ENCODE peak calls at places on chromosomes 3 and 15, in six cellular contexts. E is KBM-7, P is NCI-H1105, O is glutamatergic neuron, H is HFFc6, A is astrocyte of the spinal cord. J is an unnamed sample.
A peak's percentile ranks its signal among the peaks of the same experiment; 100 is the strongest.

GRCh38 chr15:57432141-57432701 is 55.9 kb downstream of the CGNL1 start:
- DNase-seq in E (no peak), P (peak; percentile 87), O (no peak), H (no peak), A (no peak), J (peak; percentile 6)

GRCh38 chr3:54188176-54188791 is 65.9 kb downstream of the CACNA2D3 start:
- DNase-seq in E (peak; percentile 45), P (no peak), O (no peak), H (peak; percentile 19), A (peak; percentile 34), J (peak; percentile 7)

GRCh38 chr3:129625071-129625874 is 18.8 kb upstream of the PLXND1 start:
- DNase-seq in E (peak; percentile 59), P (no peak), O (peak; percentile 27), H (no peak), A (no peak), J (no peak)

GRCh38 chr3:63824309-63824708 is 5.2 kb downstream of the C3orf49 start:
- DNase-seq in E (no peak), P (no peak), O (no peak), H (peak; percentile 57), A (peak; percentile 81), J (peak; percentile 74)

GRCh38 chr3:57605683-57606082 is 8.5 kb upstream of the ARF4 start:
- DNase-seq in E (no peak), P (no peak), O (no peak), H (no peak), A (no peak), J (no peak)

GRCh38 chr15:97966924-97967620 is 6.6 kb downstream of the ARRDC4 start:
- DNase-seq in E (no peak), P (no peak), O (no peak), H (no peak), A (no peak), J (peak; percentile 16)

GRCh38 chr15:91429973-91430372 is 329.9 kb downstream of the SV2B start:
- DNase-seq in E (no peak), P (no peak), O (no peak), H (no peak), A (no peak), J (no peak)

GRCh38 chr3:28667646-28668376 is 319.2 kb upstream of the AZI2 start:
- DNase-seq in E (peak; percentile 68), P (peak; percentile 7), O (peak; percentile 76), H (peak; percentile 44), A (peak; percentile 61), J (peak; percentile 25)

GRCh38 chr3:141237701-141238521 is 6.3 kb downstream of the PXYLP1 start:
- DNase-seq in E (no peak), P (peak; percentile 94), O (no peak), H (no peak), A (peak; percentile 26), J (no peak)

GRCh38 chr15:58966698-58967097 is 20.8 kb upstream of the RNF111 start:
- DNase-seq in E (no peak), P (no peak), O (no peak), H (peak; percentile 42), A (no peak), J (peak; percentile 45)

GRCh38 chr15:93057618-93058017 is 31.4 kb downstream of the RGMA start:
- DNase-seq in E (no peak), P (no peak), O (no peak), H (no peak), A (no peak), J (no peak)

GRCh38 chr3:69326821-69327433 is 59.0 kb downstream of the FRMD4B start:
- DNase-seq in E (peak; percentile 60), P (no peak), O (no peak), H (no peak), A (no peak), J (no peak)

GRCh38 chr3:173090492-173090891 is 50.5 kb downstream of the SPATA16 start:
- DNase-seq in E (no peak), P (no peak), O (no peak), H (no peak), A (no peak), J (no peak)

GRCh38 chr15:71052356-71052755 is 62.9 kb upstream of the THSD4 start:
- DNase-seq in E (no peak), P (no peak), O (no peak), H (peak; percentile 69), A (no peak), J (peak; percentile 90)

GRCh38 chr3:184366619-184367321 is 5.3 kb downstream of the POLR2H start:
- DNase-seq in E (no peak), P (no peak), O (no peak), H (no peak), A (peak; percentile 60), J (peak; percentile 83)

J was measured in foreskin fibroblast.